ENCODE peak calls at places on chromosomes 4 and X, in seven cellular contexts. O is Right ventricle myocardium superior; M is activated CD4-positive, alpha-beta T cell treated with anti-CD3 and anti-CD28 coated beads, Interleukin-2, amount 50 U/mL, for 1 hour; Q is astrocyte of the spinal cord; T is testis; R is islet precursor cell; F is NCI-H1092 treated with DMSO at 0.1 percent for 48 hours. U is an unnamed sample.

GRCh38 chr4:24979554-24979953 is 51.2 kb downstream of the LGI2 start:
- DNase-seq in O (no peak), R (no peak), T (peak), F (no peak), M (no peak), Q (no peak), U (peak)

GRCh38 chr4:20249333-20249732 is 2.4 kb upstream of the SLIT2 start:
- DNase-seq in M (no peak), O (no peak), Q (peak), T (no peak), F (peak), R (no peak), U (peak)

GRCh38 chr4:146638801-146639351 is at the start of gene POU4F2:
- DNase-seq in M (no peak), Q (peak), T (peak), R (peak), O (no peak), F (peak), U (peak)

GRCh38 chr4:74072739-74073138 is 26.3 kb downstream of the CXCL2 start:
- DNase-seq in T (no peak), F (no peak), O (no peak), R (no peak), M (no peak), Q (no peak), U (no peak)

GRCh38 chrX:110741213-110741796 is 54.3 kb downstream of the CHRDL1 start:
- DNase-seq in T (no peak), O (no peak), M (no peak), Q (peak), R (peak), F (no peak), U (peak)

GRCh38 chrX:27890611-27891010 is 82.8 kb downstream of the MAGEB10 start:
- DNase-seq in O (no peak), T (no peak), R (no peak), F (no peak), Q (peak), M (no peak), U (peak)

GRCh38 chr4:168893807-168894206 is 116.2 kb downstream of the CBR4 start:
- DNase-seq in O (no peak), F (no peak), Q (no peak), R (no peak), M (no peak), T (no peak), U (no peak)

GRCh38 chrX:9352683-9353430 is 112.0 kb upstream of the TBL1X start:
- DNase-seq in Q (peak), M (no peak), F (no peak), R (no peak), T (peak), O (no peak), U (peak)

GRCh38 chr4:46844325-46844917 is 64.6 kb downstream of the COX7B2 start:
- DNase-seq in T (peak), R (peak), Q (peak), F (peak), O (no peak), M (peak), U (peak)

GRCh38 chr4:3870567-3870962 is 104.4 kb downstream of the ADRA2C start:
- DNase-seq in O (no peak), T (no peak), M (no peak), R (no peak), F (no peak), Q (no peak), U (no peak)

GRCh38 chr4:149441338-149441737 is 374.3 kb downstream of the IQCM start:
- DNase-seq in F (no peak), T (no peak), R (no peak), Q (peak), M (no peak), O (no peak), U (peak)

GRCh38 chr4:184895012-184895795 is 69.4 kb upstream of the ACSL1 start:
- DNase-seq in R (no peak), M (no peak), Q (no peak), O (no peak), T (no peak), F (no peak), U (no peak)

GRCh38 chr4:80229128-80229527 is 31.8 kb downstream of the PRDM8 start:
- DNase-seq in O (no peak), R (no peak), Q (no peak), F (no peak), T (no peak), M (no peak), U (no peak)

GRCh38 chr4:141339966-141340365 is 119.3 kb downstream of the ZNF330 start:
- DNase-seq in R (no peak), O (no peak), F (no peak), M (no peak), T (no peak), Q (no peak), U (peak)

GRCh38 chrX:78708830-78709229 is 38.7 kb upstream of the LPAR4 start:
- DNase-seq in T (no peak), O (no peak), R (no peak), Q (no peak), M (no peak), F (no peak), U (no peak)

GRCh38 chr4:8761824-8762205 is 109.8 kb downstream of the HMX1 start:
- DNase-seq in M (no peak), R (no peak), T (no peak), F (no peak), Q (no peak), O (peak), U (no peak)

GRCh38 chrX:43953218-43953617 is 20.0 kb downstream of the NDP start:
- DNase-seq in R (no peak), Q (peak), T (no peak), O (no peak), F (no peak), M (no peak), U (peak)

GRCh38 chr4:186227221-186227620 is at the start of gene KLKB1:
- DNase-seq in F (peak), T (no peak), R (no peak), O (no peak), Q (peak), M (no peak), U (no peak)

GRCh38 chr4:185573651-185574199 is 38.4 kb upstream of the PDLIM3 start:
- DNase-seq in O (no peak), M (no peak), R (peak), F (no peak), Q (peak), T (no peak), U (peak)

GRCh38 chr4:4488405-4489404 is 53.1 kb downstream of the STX18 start:
- DNase-seq in R (peak), F (peak), O (peak), M (peak), Q (peak), T (peak), U (peak)

GRCh38 chrX:39542316-39542715 is 555.4 kb downstream of the BCOR start:
- DNase-seq in M (no peak), R (no peak), Q (no peak), F (no peak), T (no peak), O (no peak), U (no peak)

GRCh38 chr4:81030617-81031388 is at the start of gene BMP3:
- DNase-seq in M (no peak), F (no peak), T (peak), O (peak), R (peak), Q (peak), U (peak)

GRCh38 chr4:47251363-47252135 is 212.0 kb downstream of the COMMD8 start:
- DNase-seq in R (peak), M (no peak), T (peak), O (no peak), F (no peak), Q (no peak), U (no peak)

GRCh38 chr4:139951051-139951450 is 202.9 kb downstream of the MAML3 start:
- DNase-seq in O (no peak), F (no peak), M (no peak), Q (peak), T (no peak), R (peak), U (peak)

GRCh38 chrX:141258080-141258479 is 15.8 kb upstream of the SPANXC start:
- DNase-seq in R (no peak), T (no peak), M (no peak), Q (no peak), F (no peak), O (no peak), U (no peak)

GRCh38 chr4:85398276-85398675 is 76.7 kb upstream of the ARHGAP24 start:
- DNase-seq in M (no peak), R (peak), Q (peak), F (no peak), T (no peak), O (peak), U (peak)

GRCh38 chr4:53714377-53715140 is 123.3 kb upstream of the LNX1 start:
- DNase-seq in O (no peak), F (no peak), T (no peak), Q (no peak), R (no peak), M (no peak), U (peak)

GRCh38 chr4:141391771-141392170 is 171.1 kb downstream of the ZNF330 start:
- DNase-seq in M (no peak), F (peak), O (no peak), T (no peak), R (no peak), Q (peak), U (no peak)

GRCh38 chr4:95627004-95627403 is 78.2 kb upstream of the UNC5C start:
- DNase-seq in T (no peak), M (no peak), R (no peak), O (no peak), F (no peak), Q (no peak), U (no peak)

GRCh38 chr4:13647012-13647411 is 19.5 kb upstream of the BOD1L1 start:
- DNase-seq in Q (no peak), R (no peak), F (peak), O (no peak), M (no peak), T (peak), U (no peak)

GRCh38 chr4:38128478-38129451 is 168.6 kb downstream of the PTTG2 start:
- DNase-seq in Q (peak), O (no peak), R (peak), M (peak), F (no peak), T (no peak), U (peak)

GRCh38 chrX:115894087-115894486 is 276.5 kb upstream of the AGTR2 start:
- DNase-seq in T (no peak), O (no peak), M (no peak), F (peak), Q (peak), R (no peak), U (no peak)

GRCh38 chrX:72373136-72373535 is 67.4 kb upstream of the CITED1 start:
- DNase-seq in Q (no peak), F (no peak), M (no peak), R (no peak), T (no peak), O (no peak), U (no peak)

GRCh38 chrX:50068293-50068568 is 132.6 kb downstream of the AKAP4 start:
- DNase-seq in T (no peak), F (no peak), R (no peak), Q (no peak), M (no peak), O (no peak), U (no peak)

GRCh38 chrX:32421266-32421665 is 790.1 kb downstream of the DMD start:
- DNase-seq in M (no peak), T (no peak), O (no peak), R (no peak), Q (no peak), F (no peak), U (no peak)

GRCh38 chrX:66200050-66200664 is 36.1 kb downstream of the HEPH start:
- DNase-seq in Q (no peak), F (no peak), R (no peak), M (no peak), T (no peak), O (no peak), U (peak)

GRCh38 chrX:10008483-10009056 is 41.4 kb downstream of the CLDN34 start:
- DNase-seq in Q (no peak), T (no peak), O (no peak), R (no peak), F (no peak), M (no peak), U (peak)

GRCh38 chr4:9904976-9905587 is 116.2 kb downstream of the SLC2A9 start:
- DNase-seq in M (no peak), Q (no peak), O (peak), R (no peak), F (no peak), T (no peak), U (peak)

U was measured in GM23248.